ENCODE peak calls at places on chromosomes 1 and 21, in nine cellular contexts. S, W, R, G, Y, M, J, L and H are unnamed samples. For H4K20me1 and H3K4me1, the result is how much of the 10 kb centered on the place peaks cover.

GRCh38 chr1:67737875-67738274 is 52.9 kb downstream of the GADD45A start:
- DNase-seq in S (no peak), W (no peak), R (no peak), G (no peak), Y (no peak), M (no peak), J (no peak), L (no peak), H (no peak)

GRCh38 chr1:117783586-117784396 is 145.6 kb downstream of the GDAP2 start:
- DNase-seq in S (no peak), W (no peak), R (no peak), G (no peak), Y (no peak), M (no peak), J (no peak), L (peak), H (no peak)

GRCh38 chr1:35177237-35177786 is 15.6 kb downstream of the SFPQ start:
- DNase-seq in S (no peak), W (no peak), R (no peak), G (no peak), Y (no peak), M (no peak), J (no peak), L (no peak), H (no peak)

GRCh38 chr1:190754769-190755168 is 277.1 kb upstream of the BRINP3 start:
- DNase-seq in S (peak), W (peak), R (peak), G (peak), Y (peak), M (peak), J (no peak), L (peak), H (peak)

GRCh38 chr1:239189998-239190512 is 196.3 kb upstream of the CHRM3 start:
- DNase-seq in S (no peak), W (no peak), R (peak), G (no peak), Y (no peak), M (no peak), J (no peak), L (no peak), H (no peak)

GRCh38 chr1:232048481-232048880 is 421.9 kb downstream of the DISC1 start:
- DNase-seq in S (no peak), W (no peak), R (no peak), G (no peak), Y (no peak), M (no peak), J (no peak), L (no peak), H (no peak)

GRCh38 chr1:214445846-214446614 is 105.4 kb downstream of the PTPN14 start:
- DNase-seq in S (peak), W (peak), R (peak), G (peak), Y (peak), M (peak), J (no peak), L (no peak), H (peak)

GRCh38 chr1:175192111-175192629 is 406 bp downstream of the KIAA0040 start:
- DNase-seq in S (peak), W (no peak), R (peak), G (no peak), Y (no peak), M (peak), J (peak), L (peak), H (peak)

GRCh38 chr1:92482665-92483441 is 3.9 kb downstream of the GFI1 start:
- DNase-seq in S (no peak), W (no peak), R (no peak), G (no peak), Y (no peak), M (peak), J (peak), L (peak), H (peak)

GRCh38 chr1:116495534-116495933 is 75.3 kb downstream of the CD58 start:
- DNase-seq in S (no peak), W (no peak), R (no peak), G (peak), Y (no peak), M (peak), J (no peak), L (no peak), H (no peak)

GRCh38 chr1:187691439-187691838 is 862.7 kb downstream of the PLA2G4A start:
- DNase-seq in S (peak), W (peak), R (peak), G (peak), Y (peak), M (peak), J (no peak), L (no peak), H (peak)

GRCh38 chr21:35199733-35200015 is 150.6 kb upstream of the RUNX1 start:
- DNase-seq in S (no peak), W (no peak), R (peak), G (no peak), Y (no peak), M (no peak), J (no peak), L (no peak), H (no peak)

GRCh38 chr1:44636711-44637589 is 37.3 kb downstream of the TMEM53 start:
- DNase-seq in S (no peak), W (peak), R (peak), G (peak), Y (no peak), M (no peak), J (no peak), L (no peak), H (peak)

GRCh38 chr1:7703321-7704213 is 67.5 kb upstream of the VAMP3 start:
- DNase-seq in S (no peak), W (no peak), R (no peak), G (no peak), Y (no peak), M (no peak), J (peak), L (peak), H (no peak)

GRCh38 chr1:1290238-1290731 is 10.0 kb downstream of the SCNN1D start:
- DNase-seq in S (peak), W (no peak), R (peak), G (peak), Y (no peak), M (peak), J (peak), L (peak), H (no peak)

GRCh38 chr21:26110703-26111102 is 59.9 kb downstream of the APP start:
- DNase-seq in S (no peak), W (no peak), R (no peak), G (no peak), Y (no peak), M (no peak), J (no peak), L (no peak), H (no peak)

GRCh38 chr21:34881421-34881820 is 167.7 kb downstream of the RUNX1 start:
- DNase-seq in S (no peak), W (peak), R (peak), G (peak), Y (no peak), M (peak), J (no peak), L (no peak), H (no peak)

GRCh38 chr1:236502972-236503639 is 20.7 kb upstream of the LGALS8 start:
- DNase-seq in S (peak), W (peak), R (peak), G (peak), Y (peak), M (peak), J (peak), L (no peak), H (peak)

GRCh38 chr1:201793306-201793925 is 35.5 kb upstream of the IPO9 start:
- DNase-seq in S (no peak), W (no peak), R (no peak), G (no peak), Y (no peak), M (no peak), J (no peak), L (no peak), H (no peak)

GRCh38 chr1:216422821-216423529 is at the start of gene USH2A:
- DNase-seq in S (no peak), W (no peak), R (no peak), G (peak), Y (no peak), M (no peak), J (peak), L (no peak), H (no peak)

GRCh38 chr1:100455478-100456072 is 82.4 kb upstream of the GPR88 start:
- DNase-seq in S (peak), W (peak), R (peak), G (no peak), Y (no peak), M (peak), J (no peak), L (peak), H (no peak)

GRCh38 chr1:34237416-34237815 is 60.7 kb downstream of the C1orf94 start:
- DNase-seq in S (no peak), W (no peak), R (no peak), G (no peak), Y (no peak), M (no peak), J (no peak), L (no peak), H (no peak)

GRCh38 chr1:27446491-27447020 is 43.4 kb downstream of the WASF2 start:
- DNase-seq in S (no peak), W (no peak), R (no peak), G (no peak), Y (no peak), M (no peak), J (no peak), L (no peak), H (no peak)

GRCh38 chr1:27444632-27445031 is 45.3 kb downstream of the WASF2 start:
- DNase-seq in S (no peak), W (no peak), R (no peak), G (peak), Y (no peak), M (no peak), J (no peak), L (no peak), H (no peak)

GRCh38 chr1:27447883-27448282 is 42.1 kb downstream of the WASF2 start:
- DNase-seq in S (no peak), W (no peak), R (no peak), G (no peak), Y (no peak), M (no peak), J (no peak), L (no peak), H (no peak)

GRCh38 chr1:27447399-27447798 is 42.6 kb downstream of the WASF2 start:
- DNase-seq in S (no peak), W (no peak), R (no peak), G (no peak), Y (no peak), M (no peak), J (no peak), L (no peak), H (no peak)

GRCh38 chr1:27445177-27445936 is 44.6 kb downstream of the WASF2 start:
- DNase-seq in S (no peak), W (no peak), R (no peak), G (no peak), Y (no peak), M (peak), J (no peak), L (no peak), H (no peak)
- H4K20me1 ChIP-seq in S (under half), W (under half), R (under half), G (under half), Y (under half), M (under half), J (under half), L (half or more), H (under half)

GRCh38 chr1:51516639-51517158 is 2.4 kb downstream of the EPS15 start:
- DNase-seq in S (peak), W (peak), R (no peak), G (peak), Y (no peak), M (peak), J (no peak), L (no peak), H (no peak)
- H3K4me1 ChIP-seq in S (under half), W (under half), R (under half), G (under half), Y (under half), M (half or more), J (under half), L (under half), H (under half)

GRCh38 chr1:205227584-205228006 is at the start of gene TMCC2:
- DNase-seq in S (peak), W (peak), R (peak), G (peak), Y (peak), M (peak), J (peak), L (peak), H (peak)

GRCh38 chr1:205228052-205228451 is 306 bp downstream of the TMCC2 start:
- DNase-seq in S (no peak), W (no peak), R (no peak), G (no peak), Y (no peak), M (no peak), J (no peak), L (no peak), H (peak)

GRCh38 chr1:205230965-205231364 is 3.2 kb downstream of the TMCC2 start:
- DNase-seq in S (no peak), W (no peak), R (no peak), G (no peak), Y (no peak), M (no peak), J (no peak), L (no peak), H (no peak)

GRCh38 chr1:205229916-205230700 is 2.4 kb downstream of the TMCC2 start:
- DNase-seq in S (no peak), W (no peak), R (no peak), G (no peak), Y (no peak), M (peak), J (no peak), L (no peak), H (peak)

DNA sequence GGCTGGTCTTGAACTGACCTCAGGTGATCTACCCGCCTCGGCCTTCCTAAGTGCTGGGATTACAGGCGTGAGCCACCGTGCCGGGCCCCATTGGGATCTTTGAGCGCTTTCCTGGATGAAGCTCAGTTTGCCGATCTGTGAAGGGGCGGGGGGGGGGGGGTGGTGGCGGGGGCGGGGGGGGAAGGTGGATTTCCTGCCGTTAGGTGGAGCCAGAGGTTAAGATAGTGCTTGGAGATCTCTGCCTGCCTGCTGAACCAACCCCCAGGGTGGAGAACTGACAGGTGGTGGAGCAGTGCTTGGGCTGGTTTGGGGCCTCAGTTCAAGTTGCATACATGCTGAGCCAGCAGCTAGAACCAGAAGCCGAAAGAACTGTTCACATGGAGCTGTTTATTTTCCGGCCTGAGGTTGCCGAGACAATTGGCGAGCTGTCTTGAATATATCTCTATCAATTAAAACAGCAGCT is 1.7 kb downstream of the TMCC2 start:
- DNase-seq in S (peak), W (peak), R (peak), G (peak), Y (peak), M (peak), J (peak), L (peak), H (peak)
- H3K4me3 ChIP-seq in S (no peak), W (peak), R (peak), G (peak), Y (peak), M (peak), J (peak), L (peak), H (no peak)

DNA sequence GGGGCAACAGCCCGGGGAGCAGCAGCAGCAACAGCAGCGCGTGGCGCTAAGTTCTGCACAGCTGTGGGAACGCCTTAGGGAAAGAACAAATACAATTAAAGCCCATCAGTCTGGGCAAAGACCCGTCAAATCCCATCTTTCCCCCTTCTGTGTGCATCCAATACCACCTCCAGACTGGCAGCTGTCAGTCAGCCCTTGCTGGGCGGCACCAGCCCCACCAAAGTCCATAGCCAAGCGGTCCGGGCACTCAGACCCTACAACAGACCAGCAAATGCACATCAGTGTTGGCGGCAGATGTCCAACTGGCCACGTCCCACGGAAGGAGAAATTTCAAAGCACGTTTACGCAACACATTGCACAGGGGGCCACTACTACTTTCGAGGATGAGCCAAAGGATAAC is 12.9 kb downstream of the PABPC4 start:
- DNase-seq in S (no peak), W (no peak), R (no peak), G (no peak), Y (no peak), M (no peak), J (no peak), L (no peak), H (no peak)
- H4K20me1 ChIP-seq in S (under half), W (under half), R (under half), G (under half), Y (under half), M (under half), J (under half), L (under half), H (under half)

GRCh38 chr1:22829001-22829989 is 118.7 kb downstream of the EPHB2 start:
- DNase-seq in S (no peak), W (peak), R (no peak), G (peak), Y (no peak), M (peak), J (peak), L (no peak), H (no peak)

GRCh38 chr1:22827666-22828065 is 117.0 kb downstream of the EPHB2 start:
- DNase-seq in S (no peak), W (no peak), R (no peak), G (no peak), Y (no peak), M (no peak), J (no peak), L (no peak), H (no peak)

GRCh38 chr1:22830131-22830566 is 119.5 kb downstream of the EPHB2 start:
- DNase-seq in S (no peak), W (no peak), R (no peak), G (no peak), Y (no peak), M (no peak), J (no peak), L (no peak), H (peak)

GRCh38 chr1:22826630-22827580 is 116.3 kb downstream of the EPHB2 start:
- DNase-seq in S (peak), W (no peak), R (peak), G (peak), Y (no peak), M (peak), J (no peak), L (no peak), H (peak)

DNA sequence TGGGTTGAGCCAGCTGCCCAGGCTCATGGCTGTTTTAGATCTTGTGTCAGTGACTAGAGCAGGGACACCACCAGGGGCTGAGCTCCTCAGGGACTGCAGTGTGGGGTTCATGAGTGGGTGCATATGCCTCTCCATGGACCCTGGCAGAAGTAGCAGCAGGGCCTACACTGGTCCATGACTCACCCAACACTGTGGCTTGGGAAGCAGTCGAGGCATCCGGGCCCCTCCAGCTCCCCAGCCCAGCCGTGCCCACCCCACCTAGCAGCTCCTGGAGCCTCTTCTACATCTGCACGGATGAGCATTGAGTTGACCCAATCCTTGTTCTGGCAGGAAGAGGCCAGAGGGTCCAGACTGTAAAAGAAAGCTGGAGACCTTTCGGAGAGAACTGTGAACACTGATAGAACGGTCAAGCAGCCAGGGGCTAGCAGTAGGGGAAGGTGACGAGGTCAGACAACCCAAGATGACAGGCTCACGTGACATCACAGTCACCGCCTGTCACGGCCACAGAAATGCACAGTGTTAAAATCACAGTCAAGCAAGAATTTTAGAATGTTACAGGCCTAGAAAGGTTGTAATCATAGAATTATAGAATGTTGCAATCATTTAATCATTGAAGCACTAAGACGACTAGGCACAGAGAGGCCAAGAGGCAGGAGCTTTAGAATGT is 117.6 kb downstream of the EPHB2 start:
- DNase-seq in S (no peak), W (no peak), R (no peak), G (peak), Y (no peak), M (peak), J (no peak), L (no peak), H (no peak)
- H3K4me1 ChIP-seq in S (under half), W (under half), R (half or more), G (under half), Y (half or more), M (under half), J (under half), L (half or more), H (half or more)